ENCODE peak calls at places on chromosomes 6 and 20, in six cellular contexts. One of them, this sample, is unnamed. For H3K27me3, the result is how much of the 10 kb centered on the place peaks cover.

GRCh38 chr6:44468835-44469234 is 81.3 kb downstream of the CDC5L start:
- DNase-seq in thoracic aorta: no peak
- DNase-seq in fibroblast of lung: no peak
- DNase-seq in ovary: no peak
- DNase-seq in endothelial cell of umbilical vein: no peak
- DNase-seq in left ventricle myocardium inferior: no peak
- DNase-seq in this sample: no peak

GRCh38 chr6:82980086-82980485 is 85.6 kb downstream of the UBE3D start:
- DNase-seq in thoracic aorta: no peak
- DNase-seq in fibroblast of lung: peak
- DNase-seq in ovary: no peak
- DNase-seq in endothelial cell of umbilical vein: no peak
- DNase-seq in left ventricle myocardium inferior: no peak
- DNase-seq in this sample: no peak

GRCh38 chr20:14956026-14956425 is 618.6 kb upstream of the FLRT3 start:
- DNase-seq in thoracic aorta: no peak
- DNase-seq in fibroblast of lung: no peak
- DNase-seq in ovary: no peak
- DNase-seq in endothelial cell of umbilical vein: no peak
- DNase-seq in left ventricle myocardium inferior: no peak
- DNase-seq in this sample: no peak

GRCh38 chr6:18100296-18100695 is 22.2 kb downstream of the NHLRC1 start:
- DNase-seq in thoracic aorta: no peak
- DNase-seq in fibroblast of lung: no peak
- DNase-seq in ovary: no peak
- DNase-seq in endothelial cell of umbilical vein: no peak
- DNase-seq in left ventricle myocardium inferior: no peak
- DNase-seq in this sample: no peak

GRCh38 chr6:18551228-18551627 is 164.1 kb downstream of the RNF144B start:
- DNase-seq in thoracic aorta: no peak
- DNase-seq in fibroblast of lung: peak
- DNase-seq in ovary: no peak
- DNase-seq in endothelial cell of umbilical vein: no peak
- DNase-seq in left ventricle myocardium inferior: no peak
- DNase-seq in this sample: no peak

GRCh38 chr6:157070403-157071107 is 252.8 kb downstream of the TMEM242 start:
- DNase-seq in thoracic aorta: no peak
- DNase-seq in fibroblast of lung: peak
- DNase-seq in ovary: no peak
- DNase-seq in endothelial cell of umbilical vein: peak
- DNase-seq in left ventricle myocardium inferior: no peak
- DNase-seq in this sample: no peak

GRCh38 chr6:66993272-66993671 is 1286.2 kb upstream of the EYS start:
- DNase-seq in thoracic aorta: no peak
- DNase-seq in fibroblast of lung: no peak
- DNase-seq in ovary: no peak
- DNase-seq in endothelial cell of umbilical vein: no peak
- DNase-seq in left ventricle myocardium inferior: no peak
- DNase-seq in this sample: no peak

GRCh38 chr6:139593081-139593480 is 218.6 kb upstream of the CITED2 start:
- DNase-seq in thoracic aorta: no peak
- DNase-seq in fibroblast of lung: no peak
- DNase-seq in ovary: no peak
- DNase-seq in endothelial cell of umbilical vein: no peak
- DNase-seq in left ventricle myocardium inferior: no peak
- DNase-seq in this sample: no peak

GRCh38 chr20:40251284-40251932 is 437.6 kb downstream of the MAFB start:
- DNase-seq in thoracic aorta: no peak
- DNase-seq in fibroblast of lung: no peak
- DNase-seq in ovary: no peak
- DNase-seq in endothelial cell of umbilical vein: peak
- DNase-seq in left ventricle myocardium inferior: no peak
- DNase-seq in this sample: no peak

GRCh38 chr20:37714973-37715657 is 21.3 kb downstream of the CTNNBL1 start:
- DNase-seq in thoracic aorta: no peak
- DNase-seq in fibroblast of lung: peak
- DNase-seq in ovary: no peak
- DNase-seq in endothelial cell of umbilical vein: no peak
- DNase-seq in left ventricle myocardium inferior: no peak
- DNase-seq in this sample: no peak

GRCh38 chr6:165999279-165999678 is 168.4 kb downstream of the TBXT start:
- DNase-seq in thoracic aorta: no peak
- DNase-seq in fibroblast of lung: no peak
- DNase-seq in ovary: no peak
- DNase-seq in endothelial cell of umbilical vein: no peak
- DNase-seq in left ventricle myocardium inferior: no peak
- DNase-seq in this sample: no peak

GRCh38 chr6:77055711-77056110 is 407.6 kb downstream of the HTR1B start:
- DNase-seq in thoracic aorta: no peak
- DNase-seq in fibroblast of lung: no peak
- DNase-seq in ovary: no peak
- DNase-seq in endothelial cell of umbilical vein: no peak
- DNase-seq in left ventricle myocardium inferior: no peak
- DNase-seq in this sample: no peak

GRCh38 chr6:71028236-71028876 is 71.5 kb upstream of the B3GAT2 start:
- DNase-seq in thoracic aorta: no peak
- DNase-seq in fibroblast of lung: no peak
- DNase-seq in ovary: no peak
- DNase-seq in endothelial cell of umbilical vein: no peak
- DNase-seq in left ventricle myocardium inferior: no peak
- DNase-seq in this sample: no peak

GRCh38 chr6:84027340-84028183 is 6.0 kb upstream of the MRAP2 start:
- DNase-seq in thoracic aorta: peak
- DNase-seq in fibroblast of lung: peak
- DNase-seq in ovary: peak
- DNase-seq in endothelial cell of umbilical vein: peak
- DNase-seq in left ventricle myocardium inferior: no peak
- DNase-seq in this sample: no peak

GRCh38 chr20:23027721-23028120 is 7.4 kb upstream of the SSTR4 start:
- DNase-seq in thoracic aorta: no peak
- DNase-seq in fibroblast of lung: no peak
- DNase-seq in ovary: no peak
- DNase-seq in endothelial cell of umbilical vein: no peak
- DNase-seq in left ventricle myocardium inferior: no peak
- DNase-seq in this sample: no peak

GRCh38 chr6:122476131-122476530 is 4.5 kb upstream of the SERINC1 start:
- DNase-seq in thoracic aorta: no peak
- DNase-seq in fibroblast of lung: peak
- DNase-seq in ovary: no peak
- DNase-seq in endothelial cell of umbilical vein: peak
- DNase-seq in left ventricle myocardium inferior: no peak
- DNase-seq in this sample: no peak

GRCh38 chr20:21583486-21584168 is 69.8 kb upstream of the NKX2-2 start:
- DNase-seq in thoracic aorta: no peak
- DNase-seq in fibroblast of lung: no peak
- DNase-seq in ovary: no peak
- DNase-seq in endothelial cell of umbilical vein: no peak
- DNase-seq in left ventricle myocardium inferior: no peak
- DNase-seq in this sample: no peak

GRCh38 chr20:6142348-6142993 is 19.6 kb upstream of the FERMT1 start:
- DNase-seq in thoracic aorta: no peak
- DNase-seq in fibroblast of lung: peak
- DNase-seq in ovary: no peak
- DNase-seq in endothelial cell of umbilical vein: peak
- DNase-seq in left ventricle myocardium inferior: no peak
- DNase-seq in this sample: peak

GRCh38 chr6:134422426-134423231 is 104.7 kb upstream of the SGK1 start:
- DNase-seq in thoracic aorta: no peak
- DNase-seq in fibroblast of lung: peak
- DNase-seq in ovary: no peak
- DNase-seq in endothelial cell of umbilical vein: peak
- DNase-seq in left ventricle myocardium inferior: no peak
- DNase-seq in this sample: no peak

GRCh38 chr6:134951494-134952263 is 1.8 kb upstream of the ALDH8A1 start:
- DNase-seq in thoracic aorta: no peak
- DNase-seq in fibroblast of lung: no peak
- DNase-seq in ovary: no peak
- DNase-seq in endothelial cell of umbilical vein: no peak
- DNase-seq in left ventricle myocardium inferior: no peak
- DNase-seq in this sample: no peak

GRCh38 chr20:50188287-50188688 is 2.3 kb upstream of the CEBPB start:
- DNase-seq in thoracic aorta: no peak
- DNase-seq in fibroblast of lung: no peak
- DNase-seq in ovary: no peak
- DNase-seq in endothelial cell of umbilical vein: no peak
- DNase-seq in left ventricle myocardium inferior: no peak
- DNase-seq in this sample: no peak

GRCh38 chr20:16821211-16822089 is 73.3 kb downstream of the OTOR start:
- DNase-seq in thoracic aorta: no peak
- DNase-seq in fibroblast of lung: peak
- DNase-seq in ovary: no peak
- DNase-seq in endothelial cell of umbilical vein: peak
- DNase-seq in left ventricle myocardium inferior: no peak
- DNase-seq in this sample: no peak

GRCh38 chr20:6819599-6819998 is 52.1 kb downstream of the BMP2 start:
- DNase-seq in thoracic aorta: no peak
- DNase-seq in fibroblast of lung: no peak
- DNase-seq in ovary: no peak
- DNase-seq in endothelial cell of umbilical vein: peak
- DNase-seq in left ventricle myocardium inferior: no peak
- DNase-seq in this sample: no peak

GRCh38 chr6:151160869-151161268 is 78.9 kb upstream of the AKAP12 start:
- DNase-seq in thoracic aorta: no peak
- DNase-seq in fibroblast of lung: no peak
- DNase-seq in ovary: no peak
- DNase-seq in endothelial cell of umbilical vein: no peak
- DNase-seq in left ventricle myocardium inferior: no peak
- DNase-seq in this sample: no peak

GRCh38 chr6:52304917-52305316 is 20.4 kb upstream of the MCM3 start:
- DNase-seq in thoracic aorta: no peak
- DNase-seq in fibroblast of lung: peak
- DNase-seq in ovary: no peak
- DNase-seq in endothelial cell of umbilical vein: no peak
- DNase-seq in left ventricle myocardium inferior: no peak
- DNase-seq in this sample: no peak
- H3K27ac ChIP-seq in thoracic aorta: peak
- H3K27ac ChIP-seq in fibroblast of lung: peak
- H3K27ac ChIP-seq in ovary: no peak
- H3K27ac ChIP-seq in endothelial cell of umbilical vein: no peak
- H3K27ac ChIP-seq in left ventricle myocardium inferior: peak
- H3K27ac ChIP-seq in this sample: peak

DNA sequence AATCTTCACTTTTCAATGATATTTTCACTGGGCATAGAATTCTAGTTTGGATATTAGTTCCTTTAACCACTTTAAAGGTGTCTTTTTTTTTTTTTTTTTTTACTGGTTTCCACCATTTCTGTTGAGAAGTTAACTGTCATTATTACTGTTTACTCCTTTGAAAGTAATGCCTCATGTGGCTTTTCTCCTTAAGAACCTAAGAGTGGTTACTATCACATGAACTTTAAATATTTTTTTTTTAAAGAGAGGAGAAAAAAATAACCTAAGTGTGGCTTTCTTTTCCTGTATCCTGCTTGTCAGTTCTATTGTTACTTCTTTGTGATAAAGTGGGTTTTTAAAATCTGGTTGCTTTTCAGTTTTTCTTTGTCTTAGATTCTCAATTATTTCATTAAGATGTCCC is 229.5 kb downstream of the CDH26 start:
- DNase-seq in thoracic aorta: no peak
- DNase-seq in fibroblast of lung: no peak
- DNase-seq in ovary: no peak
- DNase-seq in endothelial cell of umbilical vein: no peak
- DNase-seq in left ventricle myocardium inferior: no peak
- DNase-seq in this sample: no peak
- TF ChIP-seq CTCF in thoracic aorta: no peak
- TF ChIP-seq CTCF in fibroblast of lung: no peak
- TF ChIP-seq CTCF in ovary: no peak
- TF ChIP-seq CTCF in endothelial cell of umbilical vein: no peak
- TF ChIP-seq CTCF in left ventricle myocardium inferior: no peak
- TF ChIP-seq CTCF in this sample: no peak

DNA sequence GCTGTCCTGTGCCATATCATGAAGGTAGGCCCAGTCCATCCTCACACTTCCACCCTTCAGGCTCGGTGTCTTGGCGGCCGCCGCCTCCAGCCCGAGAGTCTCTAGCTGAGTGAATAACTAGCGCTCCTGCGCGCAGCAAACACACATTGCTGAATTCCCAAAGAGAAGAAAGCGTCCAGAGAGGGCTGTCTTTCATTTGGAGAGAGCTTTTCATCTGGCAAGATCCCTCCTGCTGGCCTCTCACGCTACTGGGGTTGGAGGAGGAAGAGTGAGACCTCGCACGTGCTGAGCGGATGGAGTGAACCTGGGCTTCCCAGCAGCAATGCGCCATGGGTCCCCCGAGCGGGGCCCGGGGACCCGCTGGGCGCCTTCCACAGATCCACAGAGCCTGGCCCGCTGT is 73.2 kb downstream of the NCR2 start:
- DNase-seq in thoracic aorta: no peak
- DNase-seq in fibroblast of lung: no peak
- DNase-seq in ovary: no peak
- DNase-seq in endothelial cell of umbilical vein: no peak
- DNase-seq in left ventricle myocardium inferior: no peak
- DNase-seq in this sample: no peak
- H3K27me3 ChIP-seq in thoracic aorta: under half
- H3K27me3 ChIP-seq in fibroblast of lung: under half
- H3K27me3 ChIP-seq in ovary: under half
- H3K27me3 ChIP-seq in endothelial cell of umbilical vein: under half
- H3K27me3 ChIP-seq in left ventricle myocardium inferior: half or more
- H3K27me3 ChIP-seq in this sample: under half

GRCh38 chr6:51382838-51383237 is 564.2 kb downstream of the TFAP2B start:
- DNase-seq in thoracic aorta: no peak
- DNase-seq in fibroblast of lung: no peak
- DNase-seq in ovary: no peak
- DNase-seq in endothelial cell of umbilical vein: no peak
- DNase-seq in left ventricle myocardium inferior: no peak
- DNase-seq in this sample: no peak
- H3K27ac ChIP-seq in thoracic aorta: no peak
- H3K27ac ChIP-seq in fibroblast of lung: no peak
- H3K27ac ChIP-seq in ovary: no peak
- H3K27ac ChIP-seq in endothelial cell of umbilical vein: no peak
- H3K27ac ChIP-seq in left ventricle myocardium inferior: no peak
- H3K27ac ChIP-seq in this sample: no peak